ENCODE peak calls at places on chromosomes 6 and 20, in four cellular contexts. R, B, G and J are unnamed samples.

GRCh38 chr6:164424489-164424888 is 884.9 kb downstream of the C6orf118 start:
- DNase-seq in B (no peak), G (no peak), R (no peak), J (no peak)

GRCh38 chr6:158038291-158039177 is 56.9 kb downstream of the SYNJ2 start:
- DNase-seq in R (no peak), B (no peak), G (no peak), J (no peak)

GRCh38 chr6:80203283-80203682 is 96.8 kb downstream of the BCKDHB start:
- DNase-seq in R (no peak), B (no peak), G (no peak), J (no peak)

GRCh38 chr6:50847890-50848594 is 29.4 kb downstream of the TFAP2B start:
- DNase-seq in G (no peak), R (no peak), B (no peak), J (no peak)

GRCh38 chr6:155177369-155177961 is 86.3 kb upstream of the CLDN20 start:
- DNase-seq in B (no peak), G (no peak), R (no peak), J (no peak)

GRCh38 chr6:5497896-5498578 is 236.7 kb downstream of the FARS2 start:
- DNase-seq in B (no peak), G (no peak), R (no peak), J (no peak)

GRCh38 chr20:53208110-53208908 is 236.2 kb downstream of the TSHZ2 start:
- DNase-seq in G (no peak), B (no peak), R (no peak), J (no peak)

GRCh38 chr6:8085053-8085511 is 17.3 kb downstream of the EEF1E1 start:
- DNase-seq in G (no peak), B (no peak), R (no peak), J (no peak)

GRCh38 chr6:109441069-109441816 is 719 bp downstream of the SMPD2 start:
- DNase-seq in G (peak), B (no peak), R (no peak), J (no peak)

GRCh38 chr6:139763468-139764214 is 389.2 kb upstream of the CITED2 start:
- DNase-seq in B (no peak), G (no peak), R (no peak), J (no peak)

GRCh38 chr20:1330075-1330830 is 1.3 kb upstream of the SDCBP2 start:
- DNase-seq in R (peak), G (peak), B (no peak), J (peak)

GRCh38 chr20:539848-540247 is 3.7 kb downstream of the CSNK2A1 start:
- DNase-seq in G (no peak), B (no peak), R (no peak), J (no peak)

GRCh38 chr6:14722001-14722567 is 523.8 kb upstream of the JARID2 start:
- DNase-seq in R (no peak), G (no peak), B (no peak), J (no peak)

GRCh38 chr6:155424201-155424600 is 31.4 kb downstream of the NOX3 start:
- DNase-seq in B (no peak), G (no peak), R (no peak), J (no peak)

GRCh38 chr20:35791823-35792222 is 20.0 kb downstream of the PHF20 start:
- DNase-seq in R (no peak), G (no peak), B (no peak), J (no peak)

GRCh38 chr6:36755435-36756348 is 58.1 kb downstream of the RAB44 start:
- DNase-seq in R (peak), G (no peak), B (peak), J (peak)

GRCh38 chr6:151676460-151676807 is 131.0 kb upstream of the ESR1 start:
- DNase-seq in R (no peak), G (no peak), B (no peak), J (no peak)

GRCh38 chr6:34876451-34876850 is 11.4 kb downstream of the TAF11 start:
- DNase-seq in G (no peak), R (no peak), B (no peak), J (no peak)

GRCh38 chr6:28861339-28861738 is 62.4 kb downstream of the TRIM27 start:
- DNase-seq in B (no peak), R (no peak), G (no peak), J (no peak)

GRCh38 chr6:149060985-149061760 is 256.3 kb upstream of the TAB2 start:
- DNase-seq in R (no peak), G (no peak), B (no peak), J (no peak)

GRCh38 chr20:63006611-63007471 is at the start of gene BHLHE23:
- DNase-seq in B (no peak), R (no peak), G (no peak), J (no peak)

GRCh38 chr6:15628499-15629131 is 34.2 kb downstream of the DTNBP1 start:
- DNase-seq in B (no peak), G (no peak), R (peak), J (no peak)

GRCh38 chr6:136753624-136754023 is 38.7 kb downstream of the MAP3K5 start:
- DNase-seq in G (no peak), R (peak), B (no peak), J (no peak)

GRCh38 chr6:95431637-95432228 is 145.6 kb upstream of the MANEA start:
- DNase-seq in B (no peak), G (no peak), R (no peak), J (no peak)

GRCh38 chr20:41923604-41924003 is 305.4 kb upstream of the CHD6 start:
- DNase-seq in B (no peak), G (no peak), R (no peak), J (no peak)

GRCh38 chr20:47191074-47191673 is 165.3 kb downstream of the ZMYND8 start:
- DNase-seq in G (no peak), B (no peak), R (no peak), J (no peak)

GRCh38 chr20:10357061-10357708 is 76.8 kb downstream of the MKKS start:
- DNase-seq in G (no peak), R (no peak), B (no peak), J (no peak)

GRCh38 chr6:140779341-140779740 is 1353.4 kb upstream of the GJE1 start:
- DNase-seq in B (no peak), G (no peak), R (no peak), J (no peak)

GRCh38 chr20:58075980-58076749 is 152.3 kb downstream of the ANKRD60 start:
- DNase-seq in B (no peak), G (no peak), R (no peak), J (no peak)

GRCh38 chr6:1535295-1535694 is 74.4 kb upstream of the FOXC1 start:
- DNase-seq in B (no peak), R (no peak), G (no peak), J (no peak)

GRCh38 chr6:107244742-107245470 is 129.6 kb upstream of the BEND3 start:
- DNase-seq in B (no peak), R (no peak), G (no peak), J (no peak)

GRCh38 chr20:61253640-61254511 is 1.8 kb downstream of the CDH4 start:
- DNase-seq in B (no peak), R (no peak), G (no peak), J (no peak)

GRCh38 chr6:155495011-155495768 is 39.6 kb upstream of the NOX3 start:
- DNase-seq in R (no peak), G (peak), B (no peak), J (no peak)

GRCh38 chr20:44997668-44998067 is 31.4 kb downstream of the STK4 start:
- DNase-seq in R (no peak), G (no peak), B (no peak), J (no peak)